ENCODE peak calls at places on chromosome 1, in ten cellular contexts. One of them, this sample, is unnamed. For H3K36me3 and H3K4me1, the result is how much of the 10 kb centered on the place peaks cover.

GRCh38 chr1:228923973-228924766 is 188.9 kb downstream of the RHOU start:
- DNase-seq in RWPE2: no peak
- DNase-seq in mammary epithelial cell: no peak
- DNase-seq in endothelial cell of umbilical vein: no peak
- DNase-seq in HCT116: no peak
- DNase-seq in endodermal cell: no peak
- DNase-seq in CD4-positive, alpha-beta memory T cell: no peak
- DNase-seq in fibroblast of lung: peak
- DNase-seq in hepatocyte: peak
- DNase-seq in Peyer's patch: no peak
- DNase-seq in this sample: no peak

GRCh38 chr1:164712131-164713031 is 153.4 kb downstream of the PBX1 start:
- DNase-seq in RWPE2: no peak
- DNase-seq in mammary epithelial cell: peak
- DNase-seq in endothelial cell of umbilical vein: peak
- DNase-seq in HCT116: no peak
- DNase-seq in endodermal cell: peak
- DNase-seq in CD4-positive, alpha-beta memory T cell: no peak
- DNase-seq in fibroblast of lung: peak
- DNase-seq in hepatocyte: peak
- DNase-seq in Peyer's patch: peak
- DNase-seq in this sample: no peak

GRCh38 chr1:167720965-167721616 is 691 bp upstream of the MPZL1 start:
- DNase-seq in RWPE2: no peak
- DNase-seq in mammary epithelial cell: peak
- DNase-seq in endothelial cell of umbilical vein: peak
- DNase-seq in HCT116: no peak
- DNase-seq in endodermal cell: peak
- DNase-seq in CD4-positive, alpha-beta memory T cell: no peak
- DNase-seq in fibroblast of lung: peak
- DNase-seq in hepatocyte: peak
- DNase-seq in Peyer's patch: no peak
- DNase-seq in this sample: no peak

GRCh38 chr1:54507033-54507432 is 41.0 kb upstream of the ACOT11 start:
- DNase-seq in RWPE2: no peak
- DNase-seq in mammary epithelial cell: no peak
- DNase-seq in endothelial cell of umbilical vein: no peak
- DNase-seq in HCT116: no peak
- DNase-seq in endodermal cell: no peak
- DNase-seq in CD4-positive, alpha-beta memory T cell: no peak
- DNase-seq in fibroblast of lung: no peak
- DNase-seq in hepatocyte: no peak
- DNase-seq in Peyer's patch: no peak
- DNase-seq in this sample: no peak

GRCh38 chr1:30516505-30516858 is 206.9 kb downstream of the MATN1 start:
- DNase-seq in RWPE2: peak
- DNase-seq in mammary epithelial cell: no peak
- DNase-seq in endothelial cell of umbilical vein: no peak
- DNase-seq in HCT116: no peak
- DNase-seq in endodermal cell: peak
- DNase-seq in CD4-positive, alpha-beta memory T cell: no peak
- DNase-seq in fibroblast of lung: no peak
- DNase-seq in hepatocyte: no peak
- DNase-seq in Peyer's patch: no peak
- DNase-seq in this sample: no peak

GRCh38 chr1:64518692-64519481 is 49.0 kb downstream of the CACHD1 start:
- DNase-seq in RWPE2: no peak
- DNase-seq in mammary epithelial cell: no peak
- DNase-seq in endothelial cell of umbilical vein: no peak
- DNase-seq in HCT116: no peak
- DNase-seq in endodermal cell: peak
- DNase-seq in CD4-positive, alpha-beta memory T cell: no peak
- DNase-seq in fibroblast of lung: no peak
- DNase-seq in hepatocyte: no peak
- DNase-seq in Peyer's patch: no peak
- DNase-seq in this sample: no peak

GRCh38 chr1:173362543-173362942 is 114.6 kb upstream of the PRDX6 start:
- DNase-seq in RWPE2: no peak
- DNase-seq in mammary epithelial cell: no peak
- DNase-seq in endothelial cell of umbilical vein: no peak
- DNase-seq in HCT116: no peak
- DNase-seq in endodermal cell: no peak
- DNase-seq in CD4-positive, alpha-beta memory T cell: no peak
- DNase-seq in fibroblast of lung: no peak
- DNase-seq in hepatocyte: no peak
- DNase-seq in Peyer's patch: no peak
- DNase-seq in this sample: no peak

GRCh38 chr1:167488786-167489185 is 29.5 kb downstream of the CD247 start:
- DNase-seq in RWPE2: no peak
- DNase-seq in mammary epithelial cell: no peak
- DNase-seq in endothelial cell of umbilical vein: no peak
- DNase-seq in HCT116: no peak
- DNase-seq in endodermal cell: no peak
- DNase-seq in CD4-positive, alpha-beta memory T cell: no peak
- DNase-seq in fibroblast of lung: no peak
- DNase-seq in hepatocyte: no peak
- DNase-seq in Peyer's patch: no peak
- DNase-seq in this sample: no peak

GRCh38 chr1:218424528-218424927 is 79.4 kb downstream of the TGFB2 start:
- DNase-seq in RWPE2: no peak
- DNase-seq in mammary epithelial cell: no peak
- DNase-seq in endothelial cell of umbilical vein: no peak
- DNase-seq in HCT116: no peak
- DNase-seq in endodermal cell: no peak
- DNase-seq in CD4-positive, alpha-beta memory T cell: no peak
- DNase-seq in fibroblast of lung: no peak
- DNase-seq in hepatocyte: no peak
- DNase-seq in Peyer's patch: no peak
- DNase-seq in this sample: no peak

GRCh38 chr1:56526571-56527174 is 52.7 kb downstream of the PLPP3 start:
- DNase-seq in RWPE2: no peak
- DNase-seq in mammary epithelial cell: no peak
- DNase-seq in endothelial cell of umbilical vein: no peak
- DNase-seq in HCT116: no peak
- DNase-seq in endodermal cell: no peak
- DNase-seq in CD4-positive, alpha-beta memory T cell: no peak
- DNase-seq in fibroblast of lung: no peak
- DNase-seq in hepatocyte: no peak
- DNase-seq in Peyer's patch: no peak
- DNase-seq in this sample: no peak

GRCh38 chr1:39170731-39171375 is 33.6 kb upstream of the MACF1 start:
- DNase-seq in RWPE2: no peak
- DNase-seq in mammary epithelial cell: no peak
- DNase-seq in endothelial cell of umbilical vein: no peak
- DNase-seq in HCT116: no peak
- DNase-seq in endodermal cell: peak
- DNase-seq in CD4-positive, alpha-beta memory T cell: no peak
- DNase-seq in fibroblast of lung: no peak
- DNase-seq in hepatocyte: no peak
- DNase-seq in Peyer's patch: no peak
- DNase-seq in this sample: no peak

GRCh38 chr1:219988387-219988786 is 57.9 kb downstream of the EPRS1 start:
- DNase-seq in RWPE2: no peak
- DNase-seq in mammary epithelial cell: no peak
- DNase-seq in endothelial cell of umbilical vein: no peak
- DNase-seq in HCT116: no peak
- DNase-seq in endodermal cell: no peak
- DNase-seq in CD4-positive, alpha-beta memory T cell: no peak
- DNase-seq in fibroblast of lung: no peak
- DNase-seq in hepatocyte: no peak
- DNase-seq in Peyer's patch: no peak
- DNase-seq in this sample: no peak

GRCh38 chr1:56644064-56644940 is 812 bp upstream of the PRKAA2 start:
- DNase-seq in RWPE2: no peak
- DNase-seq in mammary epithelial cell: no peak
- DNase-seq in endothelial cell of umbilical vein: peak
- DNase-seq in HCT116: no peak
- DNase-seq in endodermal cell: no peak
- DNase-seq in CD4-positive, alpha-beta memory T cell: no peak
- DNase-seq in fibroblast of lung: peak
- DNase-seq in hepatocyte: peak
- DNase-seq in Peyer's patch: no peak
- DNase-seq in this sample: no peak

GRCh38 chr1:77126309-77126708 is 92.9 kb downstream of the PIGK start:
- DNase-seq in RWPE2: no peak
- DNase-seq in mammary epithelial cell: peak
- DNase-seq in endothelial cell of umbilical vein: peak
- DNase-seq in HCT116: peak
- DNase-seq in endodermal cell: peak
- DNase-seq in CD4-positive, alpha-beta memory T cell: peak
- DNase-seq in fibroblast of lung: peak
- DNase-seq in hepatocyte: peak
- DNase-seq in Peyer's patch: no peak
- DNase-seq in this sample: no peak

DNA sequence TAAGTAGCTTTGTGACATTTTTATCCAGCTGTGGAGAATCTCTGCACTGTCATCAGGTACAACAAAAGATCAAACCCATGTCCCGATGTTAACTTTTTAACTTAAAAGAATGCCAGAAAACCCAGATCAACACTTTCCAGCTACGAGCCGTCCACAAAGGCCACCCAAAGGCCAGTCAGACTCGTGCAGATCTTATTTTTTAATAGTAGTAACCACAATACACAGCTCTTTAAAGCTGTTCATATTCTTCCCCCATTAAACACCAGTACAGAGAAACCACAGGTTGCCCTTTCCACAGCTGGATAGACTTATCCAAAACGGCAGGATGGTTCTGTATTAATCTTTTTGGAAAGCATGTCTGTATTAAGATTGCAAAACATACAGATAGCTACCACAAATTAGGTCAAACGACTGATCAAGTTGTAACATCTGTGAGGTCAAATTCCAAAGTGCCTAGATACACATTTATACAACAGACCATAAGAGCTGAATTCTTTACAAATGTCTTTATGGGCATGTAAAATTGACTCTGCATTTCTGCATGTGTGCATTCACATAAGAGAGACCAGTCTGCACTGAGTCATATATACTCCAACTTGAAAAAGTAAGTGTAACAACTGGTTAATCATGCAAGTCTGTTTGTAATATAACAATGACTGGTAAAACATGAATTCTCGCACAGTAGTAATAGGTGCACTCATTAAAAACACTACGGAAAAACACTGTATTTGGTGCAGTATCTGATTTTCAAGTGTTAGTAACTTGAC is 5.1 kb downstream of the IRF2BP2 start:
- DNase-seq in RWPE2: no peak
- DNase-seq in mammary epithelial cell: peak
- DNase-seq in endothelial cell of umbilical vein: peak
- DNase-seq in HCT116: no peak
- DNase-seq in endodermal cell: no peak
- DNase-seq in CD4-positive, alpha-beta memory T cell: no peak
- DNase-seq in fibroblast of lung: peak
- DNase-seq in hepatocyte: no peak
- DNase-seq in Peyer's patch: no peak
- DNase-seq in this sample: no peak
- H3K36me3 ChIP-seq in RWPE2: half or more
- H3K36me3 ChIP-seq in mammary epithelial cell: under half
- H3K36me3 ChIP-seq in endothelial cell of umbilical vein: under half
- H3K36me3 ChIP-seq in HCT116: under half
- H3K36me3 ChIP-seq in endodermal cell: half or more
- H3K36me3 ChIP-seq in CD4-positive, alpha-beta memory T cell: under half
- H3K36me3 ChIP-seq in fibroblast of lung: under half
- H3K36me3 ChIP-seq in hepatocyte: under half
- H3K36me3 ChIP-seq in Peyer's patch: under half
- H3K36me3 ChIP-seq in this sample: under half

GRCh38 chr1:33365560-33365997 is 44.7 kb upstream of the A3GALT2 start:
- DNase-seq in RWPE2: no peak
- DNase-seq in mammary epithelial cell: no peak
- DNase-seq in endothelial cell of umbilical vein: no peak
- DNase-seq in HCT116: no peak
- DNase-seq in endodermal cell: no peak
- DNase-seq in CD4-positive, alpha-beta memory T cell: no peak
- DNase-seq in fibroblast of lung: peak
- DNase-seq in hepatocyte: no peak
- DNase-seq in Peyer's patch: no peak
- DNase-seq in this sample: no peak
- H3K4me1 ChIP-seq in RWPE2: under half
- H3K4me1 ChIP-seq in mammary epithelial cell: under half
- H3K4me1 ChIP-seq in endothelial cell of umbilical vein: under half
- H3K4me1 ChIP-seq in HCT116: under half
- H3K4me1 ChIP-seq in endodermal cell: under half
- H3K4me1 ChIP-seq in CD4-positive, alpha-beta memory T cell: under half
- H3K4me1 ChIP-seq in fibroblast of lung: under half
- H3K4me1 ChIP-seq in hepatocyte: under half
- H3K4me1 ChIP-seq in Peyer's patch: under half
- H3K4me1 ChIP-seq in this sample: under half

DNA sequence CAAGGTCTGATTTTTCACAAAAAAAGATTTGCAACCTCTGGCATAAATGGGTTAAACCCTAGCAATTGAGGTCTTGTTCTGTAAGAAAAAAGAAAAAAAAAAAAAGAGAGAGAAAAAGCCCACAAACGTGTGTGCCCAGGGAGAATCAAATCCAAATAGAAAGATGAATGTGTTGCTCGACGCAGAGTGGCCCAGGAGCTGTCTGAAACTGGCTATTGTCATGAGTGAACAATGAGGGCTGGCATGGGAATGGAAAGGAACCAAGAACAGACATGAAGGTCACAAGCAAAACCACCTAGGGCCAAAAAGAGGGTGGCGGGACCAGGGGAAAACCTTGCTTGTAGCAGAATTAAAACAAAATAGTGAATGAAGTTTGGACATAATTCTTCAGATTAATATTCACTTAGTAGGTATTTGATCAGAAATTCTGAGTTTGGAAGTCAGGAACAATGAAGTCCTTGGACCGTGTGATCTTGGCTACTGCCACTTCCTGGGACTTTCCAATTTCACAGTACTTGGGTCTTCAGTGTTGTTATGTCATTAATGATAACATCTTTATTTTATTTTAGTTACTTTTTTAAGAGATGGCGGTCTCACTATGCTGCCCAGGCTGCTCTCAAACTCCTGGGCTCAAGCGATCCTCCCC is 3.1 kb downstream of the ENO1 start:
- DNase-seq in RWPE2: no peak
- DNase-seq in mammary epithelial cell: no peak
- DNase-seq in endothelial cell of umbilical vein: peak
- DNase-seq in HCT116: no peak
- DNase-seq in endodermal cell: no peak
- DNase-seq in CD4-positive, alpha-beta memory T cell: no peak
- DNase-seq in fibroblast of lung: no peak
- DNase-seq in hepatocyte: no peak
- DNase-seq in Peyer's patch: no peak
- DNase-seq in this sample: no peak
- H3K27ac ChIP-seq in RWPE2: peak
- H3K27ac ChIP-seq in mammary epithelial cell: peak
- H3K27ac ChIP-seq in endothelial cell of umbilical vein: peak
- H3K27ac ChIP-seq in HCT116: peak
- H3K27ac ChIP-seq in endodermal cell: peak
- H3K27ac ChIP-seq in CD4-positive, alpha-beta memory T cell: peak
- H3K27ac ChIP-seq in fibroblast of lung: no peak
- H3K27ac ChIP-seq in hepatocyte: peak
- H3K27ac ChIP-seq in Peyer's patch: no peak
- H3K27ac ChIP-seq in this sample: peak

DNA sequence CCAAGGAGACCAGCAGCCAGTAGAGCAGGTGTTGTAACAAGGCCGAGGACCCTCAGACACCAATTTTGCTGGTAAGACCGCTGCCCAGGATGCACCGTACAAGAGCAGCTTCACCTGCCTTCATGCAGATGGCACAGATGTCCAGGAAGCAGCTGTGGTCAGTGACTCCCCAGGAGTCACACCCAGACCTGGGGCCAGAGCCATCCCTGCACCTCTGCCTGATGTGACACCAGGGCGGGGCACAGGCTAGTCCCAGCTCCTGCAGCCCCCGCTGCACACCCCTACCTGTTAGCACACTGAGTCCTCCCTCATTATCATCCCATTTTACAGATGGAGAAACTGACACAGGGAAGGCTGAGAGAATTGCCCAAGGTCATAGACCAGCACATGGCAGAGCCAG is 16.3 kb upstream of the KCNAB2 start:
- DNase-seq in RWPE2: no peak
- DNase-seq in mammary epithelial cell: no peak
- DNase-seq in endothelial cell of umbilical vein: no peak
- DNase-seq in HCT116: no peak
- DNase-seq in endodermal cell: no peak
- DNase-seq in CD4-positive, alpha-beta memory T cell: no peak
- DNase-seq in fibroblast of lung: no peak
- DNase-seq in hepatocyte: no peak
- DNase-seq in Peyer's patch: no peak
- DNase-seq in this sample: no peak
- H3K36me3 ChIP-seq in RWPE2: under half
- H3K36me3 ChIP-seq in mammary epithelial cell: under half
- H3K36me3 ChIP-seq in endothelial cell of umbilical vein: under half
- H3K36me3 ChIP-seq in HCT116: under half
- H3K36me3 ChIP-seq in endodermal cell: under half
- H3K36me3 ChIP-seq in CD4-positive, alpha-beta memory T cell: under half
- H3K36me3 ChIP-seq in fibroblast of lung: under half
- H3K36me3 ChIP-seq in hepatocyte: under half
- H3K36me3 ChIP-seq in Peyer's patch: under half
- H3K36me3 ChIP-seq in this sample: under half

This sample was measured in effector memory CD4-positive, alpha-beta T cell.